ENCODE peak calls at places on chromosome 19, in four cellular contexts. One of them, this sample, is unnamed.

GRCh38 chr19:16825312-16826168 is 3.7 kb upstream of the SIN3B start:
- DNase-seq in activated CD4-positive, CD25-positive, alpha-beta regulatory T cell treated with anti-CD3 and anti-CD28 coated beads, Interleukin-2, amount 50 U/mL, for 16 hours: no peak
- DNase-seq in HCEC 1CT: peak
- DNase-seq in trophoblast cell: peak
- DNase-seq in this sample: no peak

GRCh38 chr19:46537136-46538097 is 41.8 kb upstream of the PNMA8B start:
- DNase-seq in activated CD4-positive, CD25-positive, alpha-beta regulatory T cell treated with anti-CD3 and anti-CD28 coated beads, Interleukin-2, amount 50 U/mL, for 16 hours: peak
- DNase-seq in HCEC 1CT: peak
- DNase-seq in trophoblast cell: peak
- DNase-seq in this sample: peak

GRCh38 chr19:4043410-4043809 is 23.3 kb downstream of the ZBTB7A start:
- DNase-seq in activated CD4-positive, CD25-positive, alpha-beta regulatory T cell treated with anti-CD3 and anti-CD28 coated beads, Interleukin-2, amount 50 U/mL, for 16 hours: no peak
- DNase-seq in HCEC 1CT: no peak
- DNase-seq in trophoblast cell: no peak
- DNase-seq in this sample: no peak

GRCh38 chr19:46718157-46718933 is 1.4 kb upstream of the PRKD2 start:
- DNase-seq in activated CD4-positive, CD25-positive, alpha-beta regulatory T cell treated with anti-CD3 and anti-CD28 coated beads, Interleukin-2, amount 50 U/mL, for 16 hours: peak
- DNase-seq in HCEC 1CT: no peak
- DNase-seq in trophoblast cell: peak
- DNase-seq in this sample: peak

GRCh38 chr19:947707-948533 is 22.1 kb downstream of the ARID3A start:
- DNase-seq in activated CD4-positive, CD25-positive, alpha-beta regulatory T cell treated with anti-CD3 and anti-CD28 coated beads, Interleukin-2, amount 50 U/mL, for 16 hours: no peak
- DNase-seq in HCEC 1CT: no peak
- DNase-seq in trophoblast cell: peak
- DNase-seq in this sample: no peak

GRCh38 chr19:50921391-50922315 is 10.5 kb upstream of the KLK4 start:
- DNase-seq in activated CD4-positive, CD25-positive, alpha-beta regulatory T cell treated with anti-CD3 and anti-CD28 coated beads, Interleukin-2, amount 50 U/mL, for 16 hours: no peak
- DNase-seq in HCEC 1CT: no peak
- DNase-seq in trophoblast cell: no peak
- DNase-seq in this sample: no peak

GRCh38 chr19:35596366-35596999 is 10.5 kb downstream of the PMIS2 start:
- DNase-seq in activated CD4-positive, CD25-positive, alpha-beta regulatory T cell treated with anti-CD3 and anti-CD28 coated beads, Interleukin-2, amount 50 U/mL, for 16 hours: no peak
- DNase-seq in HCEC 1CT: no peak
- DNase-seq in trophoblast cell: no peak
- DNase-seq in this sample: peak

GRCh38 chr19:11678504-11678903 is 60.2 kb downstream of the ZNF823 start:
- DNase-seq in activated CD4-positive, CD25-positive, alpha-beta regulatory T cell treated with anti-CD3 and anti-CD28 coated beads, Interleukin-2, amount 50 U/mL, for 16 hours: no peak
- DNase-seq in HCEC 1CT: no peak
- DNase-seq in trophoblast cell: no peak
- DNase-seq in this sample: no peak

GRCh38 chr19:18099623-18099995 is 2.0 kb downstream of the MAST3 start:
- DNase-seq in activated CD4-positive, CD25-positive, alpha-beta regulatory T cell treated with anti-CD3 and anti-CD28 coated beads, Interleukin-2, amount 50 U/mL, for 16 hours: no peak
- DNase-seq in HCEC 1CT: no peak
- DNase-seq in trophoblast cell: peak
- DNase-seq in this sample: no peak

GRCh38 chr19:29882719-29883105 is 59.3 kb upstream of the URI1 start:
- DNase-seq in activated CD4-positive, CD25-positive, alpha-beta regulatory T cell treated with anti-CD3 and anti-CD28 coated beads, Interleukin-2, amount 50 U/mL, for 16 hours: no peak
- DNase-seq in HCEC 1CT: no peak
- DNase-seq in trophoblast cell: no peak
- DNase-seq in this sample: no peak

GRCh38 chr19:6378036-6378435 is 2.3 kb upstream of the PSPN start:
- DNase-seq in activated CD4-positive, CD25-positive, alpha-beta regulatory T cell treated with anti-CD3 and anti-CD28 coated beads, Interleukin-2, amount 50 U/mL, for 16 hours: no peak
- DNase-seq in HCEC 1CT: no peak
- DNase-seq in trophoblast cell: peak
- DNase-seq in this sample: no peak

GRCh38 chr19:50669319-50670101 is 20.3 kb downstream of the C19orf81 start:
- DNase-seq in activated CD4-positive, CD25-positive, alpha-beta regulatory T cell treated with anti-CD3 and anti-CD28 coated beads, Interleukin-2, amount 50 U/mL, for 16 hours: no peak
- DNase-seq in HCEC 1CT: no peak
- DNase-seq in trophoblast cell: peak
- DNase-seq in this sample: peak

GRCh38 chr19:40739871-40740703 is 10.2 kb downstream of the ACTMAP start:
- DNase-seq in activated CD4-positive, CD25-positive, alpha-beta regulatory T cell treated with anti-CD3 and anti-CD28 coated beads, Interleukin-2, amount 50 U/mL, for 16 hours: no peak
- DNase-seq in HCEC 1CT: no peak
- DNase-seq in trophoblast cell: no peak
- DNase-seq in this sample: no peak

GRCh38 chr19:56084835-56085536 is 36.1 kb downstream of the ZNF787 start:
- DNase-seq in activated CD4-positive, CD25-positive, alpha-beta regulatory T cell treated with anti-CD3 and anti-CD28 coated beads, Interleukin-2, amount 50 U/mL, for 16 hours: no peak
- DNase-seq in HCEC 1CT: no peak
- DNase-seq in trophoblast cell: no peak
- DNase-seq in this sample: no peak

GRCh38 chr19:35757231-35757748 is 461 bp upstream of the HSPB6 start:
- DNase-seq in activated CD4-positive, CD25-positive, alpha-beta regulatory T cell treated with anti-CD3 and anti-CD28 coated beads, Interleukin-2, amount 50 U/mL, for 16 hours: no peak
- DNase-seq in HCEC 1CT: peak
- DNase-seq in trophoblast cell: peak
- DNase-seq in this sample: no peak

GRCh38 chr19:19224852-19225494 is 13.2 kb downstream of the NCAN start:
- DNase-seq in activated CD4-positive, CD25-positive, alpha-beta regulatory T cell treated with anti-CD3 and anti-CD28 coated beads, Interleukin-2, amount 50 U/mL, for 16 hours: peak
- DNase-seq in HCEC 1CT: peak
- DNase-seq in trophoblast cell: peak
- DNase-seq in this sample: no peak

GRCh38 chr19:7698583-7698982 is 3.3 kb downstream of the FCER2 start:
- DNase-seq in activated CD4-positive, CD25-positive, alpha-beta regulatory T cell treated with anti-CD3 and anti-CD28 coated beads, Interleukin-2, amount 50 U/mL, for 16 hours: no peak
- DNase-seq in HCEC 1CT: no peak
- DNase-seq in trophoblast cell: no peak
- DNase-seq in this sample: no peak

GRCh38 chr19:38273499-38273898 is 9.1 kb downstream of the SPINT2 start:
- DNase-seq in activated CD4-positive, CD25-positive, alpha-beta regulatory T cell treated with anti-CD3 and anti-CD28 coated beads, Interleukin-2, amount 50 U/mL, for 16 hours: no peak
- DNase-seq in HCEC 1CT: no peak
- DNase-seq in trophoblast cell: no peak
- DNase-seq in this sample: no peak

GRCh38 chr19:6374179-6374709 is 1.5 kb downstream of the PSPN start:
- DNase-seq in activated CD4-positive, CD25-positive, alpha-beta regulatory T cell treated with anti-CD3 and anti-CD28 coated beads, Interleukin-2, amount 50 U/mL, for 16 hours: no peak
- DNase-seq in HCEC 1CT: no peak
- DNase-seq in trophoblast cell: no peak
- DNase-seq in this sample: no peak

GRCh38 chr19:10290439-10290875 is 705 bp downstream of the ICAM5 start:
- DNase-seq in activated CD4-positive, CD25-positive, alpha-beta regulatory T cell treated with anti-CD3 and anti-CD28 coated beads, Interleukin-2, amount 50 U/mL, for 16 hours: no peak
- DNase-seq in HCEC 1CT: no peak
- DNase-seq in trophoblast cell: no peak
- DNase-seq in this sample: no peak

GRCh38 chr19:43555185-43555770 is 20.0 kb downstream of the XRCC1 start:
- DNase-seq in activated CD4-positive, CD25-positive, alpha-beta regulatory T cell treated with anti-CD3 and anti-CD28 coated beads, Interleukin-2, amount 50 U/mL, for 16 hours: peak
- DNase-seq in HCEC 1CT: peak
- DNase-seq in trophoblast cell: peak
- DNase-seq in this sample: peak

GRCh38 chr19:49468746-49469447 is 5.1 kb upstream of the FLT3LG start:
- DNase-seq in activated CD4-positive, CD25-positive, alpha-beta regulatory T cell treated with anti-CD3 and anti-CD28 coated beads, Interleukin-2, amount 50 U/mL, for 16 hours: peak
- DNase-seq in HCEC 1CT: no peak
- DNase-seq in trophoblast cell: peak
- DNase-seq in this sample: no peak

GRCh38 chr19:46718934-46719551 is 2.1 kb upstream of the PRKD2 start:
- DNase-seq in activated CD4-positive, CD25-positive, alpha-beta regulatory T cell treated with anti-CD3 and anti-CD28 coated beads, Interleukin-2, amount 50 U/mL, for 16 hours: no peak
- DNase-seq in HCEC 1CT: no peak
- DNase-seq in trophoblast cell: no peak
- DNase-seq in this sample: no peak

GRCh38 chr19:772730-773436 is 22.0 kb downstream of the MISP start:
- DNase-seq in activated CD4-positive, CD25-positive, alpha-beta regulatory T cell treated with anti-CD3 and anti-CD28 coated beads, Interleukin-2, amount 50 U/mL, for 16 hours: no peak
- DNase-seq in HCEC 1CT: no peak
- DNase-seq in trophoblast cell: no peak
- DNase-seq in this sample: no peak

GRCh38 chr19:9309974-9310446 is 372 bp upstream of the ZNF699 start:
- DNase-seq in activated CD4-positive, CD25-positive, alpha-beta regulatory T cell treated with anti-CD3 and anti-CD28 coated beads, Interleukin-2, amount 50 U/mL, for 16 hours: no peak
- DNase-seq in HCEC 1CT: peak
- DNase-seq in trophoblast cell: no peak
- DNase-seq in this sample: peak

GRCh38 chr19:18357442-18358264 is 17.3 kb downstream of the PGPEP1 start:
- DNase-seq in activated CD4-positive, CD25-positive, alpha-beta regulatory T cell treated with anti-CD3 and anti-CD28 coated beads, Interleukin-2, amount 50 U/mL, for 16 hours: no peak
- DNase-seq in HCEC 1CT: no peak
- DNase-seq in trophoblast cell: no peak
- DNase-seq in this sample: no peak

GRCh38 chr19:41449079-41449864 is 6.3 kb downstream of the ERICH4 start:
- DNase-seq in activated CD4-positive, CD25-positive, alpha-beta regulatory T cell treated with anti-CD3 and anti-CD28 coated beads, Interleukin-2, amount 50 U/mL, for 16 hours: peak
- DNase-seq in HCEC 1CT: peak
- DNase-seq in trophoblast cell: peak
- DNase-seq in this sample: peak

GRCh38 chr19:1819976-1820255 is 7.8 kb upstream of the ATP8B3 start:
- DNase-seq in activated CD4-positive, CD25-positive, alpha-beta regulatory T cell treated with anti-CD3 and anti-CD28 coated beads, Interleukin-2, amount 50 U/mL, for 16 hours: no peak
- DNase-seq in HCEC 1CT: no peak
- DNase-seq in trophoblast cell: no peak
- DNase-seq in this sample: no peak